ENCODE peak calls at places on chromosomes 3 and 15, in nine cellular contexts. One of them, this sample, is unnamed. For H3K9me3, the result is how much of the 10 kb centered on the place peaks cover.

GRCh38 chr3:150315711-150316110 is 92.4 kb upstream of the TSC22D2 start:
- DNase-seq in mammary epithelial cell: no peak
- DNase-seq in sigmoid colon: no peak
- DNase-seq in kidney: no peak
- DNase-seq in left ventricle myocardium inferior: no peak
- DNase-seq in cardiac muscle cell: no peak
- DNase-seq in Peyer's patch: no peak
- DNase-seq in breast epithelium: no peak
- DNase-seq in adrenal gland: no peak
- DNase-seq in this sample: no peak

GRCh38 chr15:42118650-42119531 is 24.5 kb upstream of the PLA2G4D start:
- DNase-seq in mammary epithelial cell: no peak
- DNase-seq in sigmoid colon: no peak
- DNase-seq in kidney: no peak
- DNase-seq in left ventricle myocardium inferior: no peak
- DNase-seq in cardiac muscle cell: peak
- DNase-seq in Peyer's patch: peak
- DNase-seq in breast epithelium: no peak
- DNase-seq in adrenal gland: no peak
- DNase-seq in this sample: no peak

GRCh38 chr3:188635258-188636038 is 481.5 kb downstream of the LPP start:
- DNase-seq in mammary epithelial cell: no peak
- DNase-seq in sigmoid colon: no peak
- DNase-seq in kidney: no peak
- DNase-seq in left ventricle myocardium inferior: no peak
- DNase-seq in cardiac muscle cell: peak
- DNase-seq in Peyer's patch: no peak
- DNase-seq in breast epithelium: no peak
- DNase-seq in adrenal gland: no peak
- DNase-seq in this sample: no peak

GRCh38 chr3:190862209-190863118 is at the start of gene GMNC:
- DNase-seq in mammary epithelial cell: peak
- DNase-seq in sigmoid colon: peak
- DNase-seq in kidney: peak
- DNase-seq in left ventricle myocardium inferior: peak
- DNase-seq in cardiac muscle cell: peak
- DNase-seq in Peyer's patch: peak
- DNase-seq in breast epithelium: peak
- DNase-seq in adrenal gland: peak
- DNase-seq in this sample: peak

GRCh38 chr3:30193625-30194044 is 412.8 kb upstream of the TGFBR2 start:
- DNase-seq in mammary epithelial cell: no peak
- DNase-seq in sigmoid colon: no peak
- DNase-seq in kidney: no peak
- DNase-seq in left ventricle myocardium inferior: no peak
- DNase-seq in cardiac muscle cell: no peak
- DNase-seq in Peyer's patch: no peak
- DNase-seq in breast epithelium: no peak
- DNase-seq in adrenal gland: no peak
- DNase-seq in this sample: no peak

GRCh38 chr3:45964139-45964538 is 20.9 kb downstream of the CXCR6 start:
- DNase-seq in mammary epithelial cell: no peak
- DNase-seq in sigmoid colon: no peak
- DNase-seq in kidney: no peak
- DNase-seq in left ventricle myocardium inferior: no peak
- DNase-seq in cardiac muscle cell: no peak
- DNase-seq in Peyer's patch: no peak
- DNase-seq in breast epithelium: no peak
- DNase-seq in adrenal gland: no peak
- DNase-seq in this sample: no peak

GRCh38 chr3:46386206-46386605 is 15.5 kb downstream of the CCR5 start:
- DNase-seq in mammary epithelial cell: peak
- DNase-seq in sigmoid colon: no peak
- DNase-seq in kidney: no peak
- DNase-seq in left ventricle myocardium inferior: no peak
- DNase-seq in cardiac muscle cell: no peak
- DNase-seq in Peyer's patch: no peak
- DNase-seq in breast epithelium: no peak
- DNase-seq in adrenal gland: no peak
- DNase-seq in this sample: no peak

GRCh38 chr3:23406576-23406975 is 203.4 kb downstream of the UBE2E2 start:
- DNase-seq in mammary epithelial cell: no peak
- DNase-seq in sigmoid colon: no peak
- DNase-seq in kidney: no peak
- DNase-seq in left ventricle myocardium inferior: no peak
- DNase-seq in cardiac muscle cell: no peak
- DNase-seq in Peyer's patch: no peak
- DNase-seq in breast epithelium: no peak
- DNase-seq in adrenal gland: no peak
- DNase-seq in this sample: no peak

GRCh38 chr3:194871143-194871863 is 185.6 kb downstream of the FAM43A start:
- DNase-seq in mammary epithelial cell: peak
- DNase-seq in sigmoid colon: no peak
- DNase-seq in kidney: peak
- DNase-seq in left ventricle myocardium inferior: peak
- DNase-seq in cardiac muscle cell: peak
- DNase-seq in Peyer's patch: peak
- DNase-seq in breast epithelium: peak
- DNase-seq in adrenal gland: peak
- DNase-seq in this sample: peak

GRCh38 chr15:50109086-50109987 is 9.7 kb downstream of the ATP8B4 start:
- DNase-seq in mammary epithelial cell: peak
- DNase-seq in sigmoid colon: no peak
- DNase-seq in kidney: no peak
- DNase-seq in left ventricle myocardium inferior: no peak
- DNase-seq in cardiac muscle cell: peak
- DNase-seq in Peyer's patch: no peak
- DNase-seq in breast epithelium: no peak
- DNase-seq in adrenal gland: no peak
- DNase-seq in this sample: peak

GRCh38 chr15:72790302-72790955 is 6.9 kb upstream of the ADPGK start:
- DNase-seq in mammary epithelial cell: peak
- DNase-seq in sigmoid colon: no peak
- DNase-seq in kidney: no peak
- DNase-seq in left ventricle myocardium inferior: no peak
- DNase-seq in cardiac muscle cell: no peak
- DNase-seq in Peyer's patch: no peak
- DNase-seq in breast epithelium: no peak
- DNase-seq in adrenal gland: peak
- DNase-seq in this sample: no peak

GRCh38 chr3:74691946-74692345 is 77.5 kb upstream of the CNTN3 start:
- DNase-seq in mammary epithelial cell: no peak
- DNase-seq in sigmoid colon: no peak
- DNase-seq in kidney: no peak
- DNase-seq in left ventricle myocardium inferior: no peak
- DNase-seq in cardiac muscle cell: no peak
- DNase-seq in Peyer's patch: no peak
- DNase-seq in breast epithelium: no peak
- DNase-seq in adrenal gland: no peak
- DNase-seq in this sample: no peak

GRCh38 chr3:23968467-23969184 is 23.5 kb downstream of the NR1D2 start:
- DNase-seq in mammary epithelial cell: peak
- DNase-seq in sigmoid colon: no peak
- DNase-seq in kidney: no peak
- DNase-seq in left ventricle myocardium inferior: no peak
- DNase-seq in cardiac muscle cell: peak
- DNase-seq in Peyer's patch: no peak
- DNase-seq in breast epithelium: no peak
- DNase-seq in adrenal gland: no peak
- DNase-seq in this sample: no peak

GRCh38 chr15:67861983-67862382 is 22.1 kb upstream of the RNU6-1 start:
- DNase-seq in mammary epithelial cell: no peak
- DNase-seq in sigmoid colon: no peak
- DNase-seq in kidney: no peak
- DNase-seq in left ventricle myocardium inferior: no peak
- DNase-seq in cardiac muscle cell: no peak
- DNase-seq in Peyer's patch: no peak
- DNase-seq in breast epithelium: no peak
- DNase-seq in adrenal gland: no peak
- DNase-seq in this sample: no peak

GRCh38 chr3:66435988-66436387 is 64.8 kb downstream of the LRIG1 start:
- DNase-seq in mammary epithelial cell: no peak
- DNase-seq in sigmoid colon: no peak
- DNase-seq in kidney: no peak
- DNase-seq in left ventricle myocardium inferior: no peak
- DNase-seq in cardiac muscle cell: no peak
- DNase-seq in Peyer's patch: no peak
- DNase-seq in breast epithelium: no peak
- DNase-seq in adrenal gland: no peak
- DNase-seq in this sample: no peak

GRCh38 chr15:48385431-48385830 is 54.2 kb downstream of the DUT start:
- DNase-seq in mammary epithelial cell: no peak
- DNase-seq in sigmoid colon: no peak
- DNase-seq in kidney: no peak
- DNase-seq in left ventricle myocardium inferior: no peak
- DNase-seq in cardiac muscle cell: peak
- DNase-seq in Peyer's patch: no peak
- DNase-seq in breast epithelium: no peak
- DNase-seq in adrenal gland: peak
- DNase-seq in this sample: no peak

GRCh38 chr15:40420793-40421192 is 15.2 kb downstream of the IVD start:
- DNase-seq in mammary epithelial cell: peak
- DNase-seq in sigmoid colon: no peak
- DNase-seq in kidney: peak
- DNase-seq in left ventricle myocardium inferior: no peak
- DNase-seq in cardiac muscle cell: no peak
- DNase-seq in Peyer's patch: no peak
- DNase-seq in breast epithelium: peak
- DNase-seq in adrenal gland: no peak
- DNase-seq in this sample: no peak

GRCh38 chr3:42376397-42376798 is 34.0 kb downstream of the LYZL4 start:
- DNase-seq in mammary epithelial cell: peak
- DNase-seq in sigmoid colon: no peak
- DNase-seq in kidney: no peak
- DNase-seq in left ventricle myocardium inferior: peak
- DNase-seq in cardiac muscle cell: peak
- DNase-seq in Peyer's patch: no peak
- DNase-seq in breast epithelium: no peak
- DNase-seq in adrenal gland: peak
- DNase-seq in this sample: no peak

GRCh38 chr3:170697131-170697530 is 111.3 kb upstream of the SLC7A14 start:
- DNase-seq in mammary epithelial cell: no peak
- DNase-seq in sigmoid colon: no peak
- DNase-seq in kidney: no peak
- DNase-seq in left ventricle myocardium inferior: no peak
- DNase-seq in cardiac muscle cell: no peak
- DNase-seq in Peyer's patch: no peak
- DNase-seq in breast epithelium: no peak
- DNase-seq in adrenal gland: no peak
- DNase-seq in this sample: no peak

GRCh38 chr3:111301238-111301798 is 229.7 kb downstream of the NECTIN3 start:
- DNase-seq in mammary epithelial cell: no peak
- DNase-seq in sigmoid colon: no peak
- DNase-seq in kidney: no peak
- DNase-seq in left ventricle myocardium inferior: no peak
- DNase-seq in cardiac muscle cell: no peak
- DNase-seq in Peyer's patch: no peak
- DNase-seq in breast epithelium: no peak
- DNase-seq in adrenal gland: no peak
- DNase-seq in this sample: no peak

GRCh38 chr3:126448893-126449180 is 26.9 kb downstream of the ZXDC start:
- DNase-seq in mammary epithelial cell: no peak
- DNase-seq in sigmoid colon: peak
- DNase-seq in kidney: no peak
- DNase-seq in left ventricle myocardium inferior: no peak
- DNase-seq in cardiac muscle cell: no peak
- DNase-seq in Peyer's patch: no peak
- DNase-seq in breast epithelium: no peak
- DNase-seq in adrenal gland: no peak
- DNase-seq in this sample: no peak

GRCh38 chr3:177800565-177800964 is 603.3 kb upstream of the TBL1XR1 start:
- DNase-seq in mammary epithelial cell: peak
- DNase-seq in sigmoid colon: no peak
- DNase-seq in kidney: no peak
- DNase-seq in left ventricle myocardium inferior: no peak
- DNase-seq in cardiac muscle cell: no peak
- DNase-seq in Peyer's patch: no peak
- DNase-seq in breast epithelium: no peak
- DNase-seq in adrenal gland: no peak
- DNase-seq in this sample: no peak

GRCh38 chr3:158792709-158793108 is 9.1 kb upstream of the MFSD1 start:
- DNase-seq in mammary epithelial cell: peak
- DNase-seq in sigmoid colon: no peak
- DNase-seq in kidney: no peak
- DNase-seq in left ventricle myocardium inferior: no peak
- DNase-seq in cardiac muscle cell: peak
- DNase-seq in Peyer's patch: no peak
- DNase-seq in breast epithelium: no peak
- DNase-seq in adrenal gland: peak
- DNase-seq in this sample: no peak

GRCh38 chr15:56236197-56236596 is 7.5 kb downstream of the RFX7 start:
- DNase-seq in mammary epithelial cell: no peak
- DNase-seq in sigmoid colon: no peak
- DNase-seq in kidney: no peak
- DNase-seq in left ventricle myocardium inferior: no peak
- DNase-seq in cardiac muscle cell: no peak
- DNase-seq in Peyer's patch: no peak
- DNase-seq in breast epithelium: no peak
- DNase-seq in adrenal gland: no peak
- DNase-seq in this sample: no peak
- H3K9me3 ChIP-seq in mammary epithelial cell: under half
- H3K9me3 ChIP-seq in sigmoid colon: under half
- H3K9me3 ChIP-seq in kidney: under half
- H3K9me3 ChIP-seq in left ventricle myocardium inferior: under half
- H3K9me3 ChIP-seq in cardiac muscle cell: under half
- H3K9me3 ChIP-seq in Peyer's patch: under half
- H3K9me3 ChIP-seq in breast epithelium: under half
- H3K9me3 ChIP-seq in adrenal gland: under half
- H3K9me3 ChIP-seq in this sample: under half

GRCh38 chr3:134816623-134817022 is 21.6 kb downstream of the EPHB1 start:
- DNase-seq in mammary epithelial cell: no peak
- DNase-seq in sigmoid colon: no peak
- DNase-seq in kidney: no peak
- DNase-seq in left ventricle myocardium inferior: no peak
- DNase-seq in cardiac muscle cell: no peak
- DNase-seq in Peyer's patch: no peak
- DNase-seq in breast epithelium: no peak
- DNase-seq in adrenal gland: no peak
- DNase-seq in this sample: no peak
- H3K27ac ChIP-seq in mammary epithelial cell: no peak
- H3K27ac ChIP-seq in sigmoid colon: no peak
- H3K27ac ChIP-seq in kidney: no peak
- H3K27ac ChIP-seq in left ventricle myocardium inferior: no peak
- H3K27ac ChIP-seq in cardiac muscle cell: no peak
- H3K27ac ChIP-seq in Peyer's patch: no peak
- H3K27ac ChIP-seq in breast epithelium: no peak
- H3K27ac ChIP-seq in adrenal gland: no peak
- H3K27ac ChIP-seq in this sample: no peak

GRCh38 chr3:182796310-182796709 is 3.0 kb downstream of the ATP11B start:
- DNase-seq in mammary epithelial cell: no peak
- DNase-seq in sigmoid colon: no peak
- DNase-seq in kidney: no peak
- DNase-seq in left ventricle myocardium inferior: no peak
- DNase-seq in cardiac muscle cell: no peak
- DNase-seq in Peyer's patch: no peak
- DNase-seq in breast epithelium: no peak
- DNase-seq in adrenal gland: no peak
- DNase-seq in this sample: no peak
- H3K4me3 ChIP-seq in mammary epithelial cell: no peak
- H3K4me3 ChIP-seq in sigmoid colon: no peak
- H3K4me3 ChIP-seq in kidney: no peak
- H3K4me3 ChIP-seq in left ventricle myocardium inferior: no peak
- H3K4me3 ChIP-seq in cardiac muscle cell: no peak
- H3K4me3 ChIP-seq in Peyer's patch: no peak
- H3K4me3 ChIP-seq in breast epithelium: no peak
- H3K4me3 ChIP-seq in adrenal gland: no peak
- H3K4me3 ChIP-seq in this sample: no peak

GRCh38 chr15:33156021-33156420 is 38.5 kb downstream of the FMN1 start:
- DNase-seq in mammary epithelial cell: no peak
- DNase-seq in sigmoid colon: no peak
- DNase-seq in kidney: no peak
- DNase-seq in left ventricle myocardium inferior: no peak
- DNase-seq in cardiac muscle cell: no peak
- DNase-seq in Peyer's patch: no peak
- DNase-seq in breast epithelium: no peak
- DNase-seq in adrenal gland: no peak
- DNase-seq in this sample: no peak
- H3K9me3 ChIP-seq in mammary epithelial cell: under half
- H3K9me3 ChIP-seq in sigmoid colon: under half
- H3K9me3 ChIP-seq in kidney: under half
- H3K9me3 ChIP-seq in left ventricle myocardium inferior: under half
- H3K9me3 ChIP-seq in cardiac muscle cell: under half
- H3K9me3 ChIP-seq in Peyer's patch: under half
- H3K9me3 ChIP-seq in breast epithelium: under half
- H3K9me3 ChIP-seq in adrenal gland: under half
- H3K9me3 ChIP-seq in this sample: under half

This sample was measured in testis.